ENCODE peak calls at places on chromosomes 4 and X, in five cellular contexts. One of them, this sample, is unnamed. For H3K4me1, the result is how much of the 10 kb centered on the place peaks cover.

GRCh38 chr4:30755306-30755705 is 35.1 kb downstream of the PCDH7 start:
- DNase-seq in aorta: no peak
- DNase-seq in A549: no peak
- DNase-seq in K562: no peak
- DNase-seq in small intestine: no peak
- DNase-seq in this sample: no peak

GRCh38 chr4:121998024-121998423 is 46.2 kb upstream of the TRPC3 start:
- DNase-seq in aorta: no peak
- DNase-seq in A549: no peak
- DNase-seq in K562: no peak
- DNase-seq in small intestine: no peak
- DNase-seq in this sample: no peak

GRCh38 chrX:134600714-134601113 is 57.6 kb downstream of the PLAC1 start:
- DNase-seq in aorta: no peak
- DNase-seq in A549: no peak
- DNase-seq in K562: no peak
- DNase-seq in small intestine: no peak
- DNase-seq in this sample: no peak

GRCh38 chrX:23012636-23013035 is 12.9 kb downstream of the DDX53 start:
- DNase-seq in aorta: no peak
- DNase-seq in A549: no peak
- DNase-seq in K562: no peak
- DNase-seq in small intestine: no peak
- DNase-seq in this sample: peak

GRCh38 chr4:124851741-124852140 is 139.2 kb upstream of the ANKRD50 start:
- DNase-seq in aorta: no peak
- DNase-seq in A549: no peak
- DNase-seq in K562: no peak
- DNase-seq in small intestine: no peak
- DNase-seq in this sample: no peak

GRCh38 chrX:134998246-134998645 is 7.5 kb downstream of the SMIM10 start:
- DNase-seq in aorta: no peak
- DNase-seq in A549: no peak
- DNase-seq in K562: no peak
- DNase-seq in small intestine: no peak
- DNase-seq in this sample: no peak

GRCh38 chr4:54806351-54806750 is 148.6 kb downstream of the KIT start:
- DNase-seq in aorta: no peak
- DNase-seq in A549: no peak
- DNase-seq in K562: no peak
- DNase-seq in small intestine: no peak
- DNase-seq in this sample: no peak

GRCh38 chr4:113116414-113117345 is 67.2 kb downstream of the ANK2 start:
- DNase-seq in aorta: no peak
- DNase-seq in A549: no peak
- DNase-seq in K562: no peak
- DNase-seq in small intestine: peak
- DNase-seq in this sample: no peak

GRCh38 chrX:44474410-44474809 is 68.2 kb downstream of the FUNDC1 start:
- DNase-seq in aorta: no peak
- DNase-seq in A549: no peak
- DNase-seq in K562: no peak
- DNase-seq in small intestine: no peak
- DNase-seq in this sample: no peak

GRCh38 chrX:44183329-44183728 is 160.1 kb downstream of the EFHC2 start:
- DNase-seq in aorta: no peak
- DNase-seq in A549: no peak
- DNase-seq in K562: no peak
- DNase-seq in small intestine: peak
- DNase-seq in this sample: no peak

GRCh38 chrX:16977771-16978170 is 31.3 kb downstream of the REPS2 start:
- DNase-seq in aorta: no peak
- DNase-seq in A549: no peak
- DNase-seq in K562: no peak
- DNase-seq in small intestine: no peak
- DNase-seq in this sample: no peak

GRCh38 chr4:88078592-88078991 is 71.2 kb downstream of the PKD2 start:
- DNase-seq in aorta: no peak
- DNase-seq in A549: no peak
- DNase-seq in K562: no peak
- DNase-seq in small intestine: no peak
- DNase-seq in this sample: no peak

GRCh38 chrX:24928114-24928513 is 87.7 kb downstream of the ARX start:
- DNase-seq in aorta: no peak
- DNase-seq in A549: no peak
- DNase-seq in K562: no peak
- DNase-seq in small intestine: no peak
- DNase-seq in this sample: no peak

GRCh38 chrX:103730147-103730546 is 19.4 kb downstream of the TMEM31 start:
- DNase-seq in aorta: no peak
- DNase-seq in A549: no peak
- DNase-seq in K562: no peak
- DNase-seq in small intestine: no peak
- DNase-seq in this sample: no peak

GRCh38 chrX:131675596-131676194 is 131.8 kb downstream of the OR13H1 start:
- DNase-seq in aorta: no peak
- DNase-seq in A549: peak
- DNase-seq in K562: peak
- DNase-seq in small intestine: no peak
- DNase-seq in this sample: no peak

GRCh38 chr4:62912531-62912930 is 1496.7 kb downstream of the TECRL start:
- DNase-seq in aorta: no peak
- DNase-seq in A549: no peak
- DNase-seq in K562: no peak
- DNase-seq in small intestine: no peak
- DNase-seq in this sample: no peak

GRCh38 chr4:180832086-180832485 is 1411.1 kb upstream of the TENM3 start:
- DNase-seq in aorta: no peak
- DNase-seq in A549: no peak
- DNase-seq in K562: no peak
- DNase-seq in small intestine: no peak
- DNase-seq in this sample: no peak

GRCh38 chr4:80336582-80336981 is 1.1 kb downstream of the CFAP299 start:
- DNase-seq in aorta: peak
- DNase-seq in A549: peak
- DNase-seq in K562: peak
- DNase-seq in small intestine: peak
- DNase-seq in this sample: no peak

GRCh38 chr4:86934147-86934771 is 552 bp upstream of the AFF1 start:
- DNase-seq in aorta: no peak
- DNase-seq in A549: no peak
- DNase-seq in K562: no peak
- DNase-seq in small intestine: no peak
- DNase-seq in this sample: peak

GRCh38 chr4:141759796-141760425 is 123.5 kb downstream of the IL15 start:
- DNase-seq in aorta: no peak
- DNase-seq in A549: no peak
- DNase-seq in K562: no peak
- DNase-seq in small intestine: no peak
- DNase-seq in this sample: no peak

GRCh38 chr4:22485751-22486150 is 30.1 kb downstream of the ADGRA3 start:
- DNase-seq in aorta: no peak
- DNase-seq in A549: no peak
- DNase-seq in K562: no peak
- DNase-seq in small intestine: no peak
- DNase-seq in this sample: no peak

GRCh38 chr4:35730414-35730813 is 513.9 kb downstream of the ARAP2 start:
- DNase-seq in aorta: no peak
- DNase-seq in A549: no peak
- DNase-seq in K562: no peak
- DNase-seq in small intestine: no peak
- DNase-seq in this sample: no peak

GRCh38 chr4:128135391-128135790 is 74.3 kb downstream of the LARP1B start:
- DNase-seq in aorta: no peak
- DNase-seq in A549: no peak
- DNase-seq in K562: no peak
- DNase-seq in small intestine: no peak
- DNase-seq in this sample: no peak

GRCh38 chr4:154984148-154984547 is 203.1 kb downstream of the RBM46 start:
- DNase-seq in aorta: no peak
- DNase-seq in A549: no peak
- DNase-seq in K562: no peak
- DNase-seq in small intestine: no peak
- DNase-seq in this sample: no peak

GRCh38 chr4:108166441-108167315 is 2.1 kb downstream of the LEF1 start:
- DNase-seq in aorta: no peak
- DNase-seq in A549: no peak
- DNase-seq in K562: peak
- DNase-seq in small intestine: no peak
- DNase-seq in this sample: peak

GRCh38 chr4:163610642-163611041 is 116.2 kb downstream of the TMA16 start:
- DNase-seq in aorta: no peak
- DNase-seq in A549: no peak
- DNase-seq in K562: no peak
- DNase-seq in small intestine: no peak
- DNase-seq in this sample: no peak

GRCh38 chr4:121939690-121940089 is 12.2 kb downstream of the TRPC3 start:
- DNase-seq in aorta: no peak
- DNase-seq in A549: no peak
- DNase-seq in K562: no peak
- DNase-seq in small intestine: no peak
- DNase-seq in this sample: no peak

GRCh38 chrX:31858915-31859314 is 787.1 kb upstream of the FTHL17 start:
- DNase-seq in aorta: no peak
- DNase-seq in A549: no peak
- DNase-seq in K562: no peak
- DNase-seq in small intestine: no peak
- DNase-seq in this sample: no peak

GRCh38 chrX:119190736-119191282 is 45.3 kb upstream of the PGRMC1 start:
- DNase-seq in aorta: no peak
- DNase-seq in A549: no peak
- DNase-seq in K562: no peak
- DNase-seq in small intestine: no peak
- DNase-seq in this sample: no peak

GRCh38 chr4:186881521-186882220 is 158.0 kb upstream of the FAT1 start:
- DNase-seq in aorta: no peak
- DNase-seq in A549: no peak
- DNase-seq in K562: no peak
- DNase-seq in small intestine: no peak
- DNase-seq in this sample: no peak

DNA sequence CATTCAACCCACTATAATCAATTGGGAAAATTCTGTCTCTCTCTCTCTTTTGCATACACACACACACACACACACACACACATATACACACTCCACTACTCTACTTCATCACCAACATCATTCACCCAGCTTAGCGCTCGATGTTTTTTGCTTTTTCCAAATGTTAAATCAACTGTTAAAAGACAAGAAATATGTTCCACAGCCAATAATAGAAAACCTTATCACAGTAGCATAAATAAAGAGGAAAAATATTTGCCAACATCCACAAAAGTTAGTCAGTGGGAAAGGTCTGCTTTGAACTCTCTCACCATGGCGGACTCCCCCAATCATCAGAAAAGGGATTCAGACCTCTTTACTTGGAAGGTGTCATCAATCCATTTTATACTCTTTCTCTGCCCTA is 29.4 kb upstream of the LGI2 start:
- DNase-seq in aorta: no peak
- DNase-seq in A549: no peak
- DNase-seq in K562: no peak
- DNase-seq in small intestine: no peak
- DNase-seq in this sample: no peak
- H3K4me1 ChIP-seq in aorta: under half
- H3K4me1 ChIP-seq in A549: under half
- H3K4me1 ChIP-seq in K562: under half
- H3K4me1 ChIP-seq in small intestine: under half
- H3K4me1 ChIP-seq in this sample: under half

GRCh38 chr4:83217721-83218522 is 66.7 kb downstream of the COQ2 start:
- DNase-seq in aorta: no peak
- DNase-seq in A549: no peak
- DNase-seq in K562: no peak
- DNase-seq in small intestine: peak
- DNase-seq in this sample: peak
- H3K4me1 ChIP-seq in aorta: under half
- H3K4me1 ChIP-seq in A549: under half
- H3K4me1 ChIP-seq in K562: under half
- H3K4me1 ChIP-seq in small intestine: under half
- H3K4me1 ChIP-seq in this sample: under half

GRCh38 chr4:76307670-76308014 is 1.1 kb downstream of the STBD1 start:
- DNase-seq in aorta: no peak
- DNase-seq in A549: no peak
- DNase-seq in K562: no peak
- DNase-seq in small intestine: no peak
- DNase-seq in this sample: no peak

GRCh38 chr4:76305033-76305687 is 1.4 kb upstream of the STBD1 start:
- DNase-seq in aorta: no peak
- DNase-seq in A549: no peak
- DNase-seq in K562: no peak
- DNase-seq in small intestine: no peak
- DNase-seq in this sample: peak

GRCh38 chr4:76308548-76308947 is 2.0 kb downstream of the STBD1 start:
- DNase-seq in aorta: no peak
- DNase-seq in A549: no peak
- DNase-seq in K562: no peak
- DNase-seq in small intestine: peak
- DNase-seq in this sample: no peak

GRCh38 chr4:76305971-76306881 is at the start of gene STBD1:
- DNase-seq in aorta: peak
- DNase-seq in A549: peak
- DNase-seq in K562: peak
- DNase-seq in small intestine: peak
- DNase-seq in this sample: no peak

DNA sequence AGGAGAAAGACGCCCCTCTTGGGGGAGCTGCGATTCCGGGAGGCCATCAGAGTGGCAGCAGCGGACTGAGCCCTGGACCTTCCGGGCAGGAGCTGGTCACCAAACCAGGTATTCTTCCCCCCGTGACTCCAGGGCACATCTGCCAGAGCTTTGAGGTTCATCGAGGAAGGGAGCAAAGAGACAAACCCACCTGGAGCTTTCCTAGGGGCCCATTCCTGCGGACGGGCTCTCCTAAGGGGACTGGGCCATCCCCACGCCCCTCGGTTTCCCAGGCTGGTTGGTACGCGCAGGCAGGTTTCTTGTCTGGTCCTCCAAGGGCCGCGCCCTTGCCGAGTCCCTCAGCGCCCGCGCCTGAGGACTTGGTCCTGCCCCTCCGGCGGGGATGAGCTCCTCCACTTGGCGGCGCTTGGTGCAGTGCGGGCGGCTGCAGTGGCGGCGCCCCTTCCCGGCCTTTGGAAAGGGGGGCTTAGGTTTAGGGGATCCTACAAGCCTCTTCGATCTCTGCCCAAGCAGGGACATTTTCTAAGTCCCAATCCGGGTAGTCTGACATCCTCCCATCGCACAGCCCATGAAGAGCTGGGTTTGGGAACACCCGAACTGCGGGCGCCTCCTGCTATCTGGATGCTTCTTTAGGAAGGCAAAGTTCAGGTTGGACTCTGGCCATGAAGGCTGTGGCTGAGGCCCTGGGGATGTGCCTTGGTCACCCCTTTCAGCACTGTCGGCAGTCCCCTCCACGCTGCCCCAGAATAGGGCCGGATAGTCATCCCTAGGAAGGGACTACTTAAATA is 543 bp downstream of the STBD1 start:
- DNase-seq in aorta: peak
- DNase-seq in A549: peak
- DNase-seq in K562: no peak
- DNase-seq in small intestine: peak
- DNase-seq in this sample: no peak
- H3K4me1 ChIP-seq in aorta: under half
- H3K4me1 ChIP-seq in A549: under half
- H3K4me1 ChIP-seq in K562: under half
- H3K4me1 ChIP-seq in small intestine: under half
- H3K4me1 ChIP-seq in this sample: under half

GRCh38 chr4:184441461-184442392 is 32.6 kb downstream of the IRF2 start:
- DNase-seq in aorta: no peak
- DNase-seq in A549: no peak
- DNase-seq in K562: no peak
- DNase-seq in small intestine: no peak
- DNase-seq in this sample: no peak
- H3K4me1 ChIP-seq in aorta: under half
- H3K4me1 ChIP-seq in A549: under half
- H3K4me1 ChIP-seq in K562: under half
- H3K4me1 ChIP-seq in small intestine: under half
- H3K4me1 ChIP-seq in this sample: under half

This sample was measured in DND-41.